ENCODE peak calls at places on chromosomes 1 and 21, in four cellular contexts. Q, C, Y and X are unnamed samples.

GRCh38 chr1:187952446-187952845 is 1123.7 kb downstream of the PLA2G4A start:
- DNase-seq in Q (no peak), Y (no peak), C (no peak), X (no peak)

GRCh38 chr1:168518201-168518689 is 25.6 kb downstream of the XCL2 start:
- DNase-seq in Q (peak; percentile 28), C (no peak), Y (no peak), X (no peak)

GRCh38 chr1:206949641-206950040 is 3.4 kb upstream of the PIGR start:
- DNase-seq in Y (no peak), Q (no peak), C (no peak), X (no peak)

GRCh38 chr1:55364216-55364615 is 149.1 kb upstream of the USP24 start:
- DNase-seq in Y (no peak), C (no peak), Q (peak; percentile 87), X (no peak)

GRCh38 chr21:42174173-42174572 is 44.8 kb upstream of the ABCG1 start:
- DNase-seq in Y (no peak), C (no peak), Q (no peak), X (no peak)

GRCh38 chr21:41972511-41973205 is 18.8 kb upstream of the C2CD2 start:
- DNase-seq in Q (no peak), Y (no peak), C (no peak), X (no peak)

GRCh38 chr1:90964444-90965035 is 57.3 kb downstream of the ZNF644 start:
- DNase-seq in Q (peak; percentile 16), C (peak; percentile 29), Y (peak; percentile 46), X (no peak)

GRCh38 chr1:35499652-35500176 is 57.5 kb downstream of the KIAA0319L start:
- DNase-seq in C (no peak), Y (no peak), Q (no peak), X (no peak)

GRCh38 chr1:167714851-167715652 is 6.7 kb upstream of the MPZL1 start:
- DNase-seq in Q (peak; percentile 82), C (peak; percentile 84), Y (peak; percentile 92), X (peak; percentile 93)

GRCh38 chr1:111030590-111030989 is 66.9 kb upstream of the LRIF1 start:
- DNase-seq in Y (peak; percentile 59), C (peak; percentile 76), Q (peak; percentile 69), X (peak; percentile 51)

GRCh38 chr1:53349369-53349705 is 21.5 kb upstream of the LRP8 start:
- DNase-seq in Q (no peak), C (no peak), Y (no peak), X (no peak)

GRCh38 chr1:54904476-54905048 is 17.6 kb upstream of the DHCR24 start:
- DNase-seq in Q (peak; percentile 97), Y (peak; percentile 34), C (peak; percentile 86), X (no peak)

GRCh38 chr21:37758997-37759396 is 157.3 kb downstream of the KCNJ6 start:
- DNase-seq in C (peak; percentile 69), Y (peak; percentile 59), Q (peak; percentile 63), X (peak; percentile 52)

GRCh38 chr1:168057921-168058320 is 78.8 kb downstream of the GPR161 start:
- DNase-seq in Q (peak; percentile 6), C (peak; percentile 15), Y (peak; percentile 52), X (no peak)

GRCh38 chr1:80054129-80054528 is 1047.6 kb upstream of the ADGRL4 start:
- DNase-seq in Y (peak; percentile 87), Q (peak; percentile 54), C (peak; percentile 98), X (no peak)

GRCh38 chr1:119330062-119330939 is 38.3 kb upstream of the HAO2 start:
- DNase-seq in Q (peak; percentile 44), Y (no peak), C (peak; percentile 18), X (no peak)

GRCh38 chr21:42878678-42878992 is 704 bp downstream of the WDR4 start:
- DNase-seq in Q (no peak), C (no peak), Y (no peak), X (no peak)

GRCh38 chr1:161195171-161195570 is 3.7 kb downstream of the ADAMTS4 start:
- DNase-seq in C (no peak), Y (no peak), Q (no peak), X (no peak)

GRCh38 chr1:98644510-98644909 is 17.0 kb upstream of the SNX7 start:
- DNase-seq in C (no peak), Y (no peak), Q (no peak), X (no peak)

GRCh38 chr1:234726359-234726836 is 116.4 kb upstream of the IRF2BP2 start:
- DNase-seq in Q (no peak), Y (no peak), C (peak; percentile 90), X (no peak)

GRCh38 chr1:205344010-205344808 is 12.5 kb downstream of the KLHDC8A start:
- DNase-seq in C (peak; percentile 33), Y (no peak), Q (no peak), X (no peak)

GRCh38 chr1:207962716-207963428 is 51.9 kb upstream of the CD34 start:
- DNase-seq in Y (peak; percentile 43), C (no peak), Q (peak; percentile 51), X (no peak)

GRCh38 chr1:68379085-68379478 is 70.7 kb downstream of the RPE65 start:
- DNase-seq in Q (no peak), Y (no peak), C (peak; percentile 42), X (no peak)

GRCh38 chr1:219271914-219272545 is 98.4 kb downstream of the LYPLAL1 start:
- DNase-seq in Y (peak; percentile 57), C (no peak), Q (peak; percentile 23), X (no peak)

GRCh38 chr1:99869304-99869703 is 19.1 kb downstream of the AGL start:
- DNase-seq in C (no peak), Y (peak; percentile 60), Q (peak; percentile 84), X (no peak)

GRCh38 chr1:230268371-230269170 is 157.6 kb downstream of the PGBD5 start:
- DNase-seq in Q (peak; percentile 68), C (peak; percentile 45), Y (peak; percentile 84), X (peak; percentile 33)

GRCh38 chr1:206455681-206456344 is 14.5 kb upstream of the IKBKE start:
- DNase-seq in Y (no peak), C (no peak), Q (peak; percentile 16), X (no peak)

GRCh38 chr1:227759345-227760300 is 24.4 kb downstream of the SNAP47 start:
- DNase-seq in C (peak; percentile 93), Q (peak; percentile 97), Y (peak; percentile 96), X (no peak)

GRCh38 chr1:220528679-220529529 is 968 bp downstream of the MARK1 start:
- DNase-seq in Y (no peak), Q (no peak), C (peak; percentile 33), X (peak; percentile 13)
- TF ChIP-seq CTCF in Y (no peak), Q (no peak), C (no peak), X (no peak)

DNA sequence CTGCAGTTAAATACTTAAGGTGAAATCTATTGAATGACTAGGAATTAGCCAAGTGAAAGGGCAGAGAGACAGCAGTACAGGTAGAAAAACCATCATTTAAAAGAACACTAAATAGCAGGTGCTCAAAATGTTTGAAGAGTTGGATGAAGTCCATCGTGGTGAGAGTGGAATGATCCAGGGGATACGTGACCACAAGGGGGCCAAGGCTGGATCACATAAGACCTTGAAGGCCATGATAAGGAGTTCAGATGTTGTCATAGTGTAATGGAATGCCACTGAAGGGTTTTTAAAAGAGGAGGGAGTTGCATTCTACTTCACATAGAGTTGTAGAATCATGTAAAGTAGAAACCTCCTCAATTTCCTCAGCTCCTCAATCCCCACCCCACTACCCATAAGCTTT is 34.8 kb upstream of the HOOK1 start:
- DNase-seq in Q (no peak), Y (no peak), C (no peak), X (no peak)
- TF ChIP-seq CTCF in Q (no peak), Y (no peak), C (no peak), X (peak; percentile 48)

GRCh38 chr1:42817976-42818375 is 779 bp upstream of the SVBP start:
- DNase-seq in Y (no peak), C (no peak), Q (no peak), X (no peak)

GRCh38 chr1:42815938-42816599 is 853 bp upstream of the ERMAP start:
- DNase-seq in C (peak; percentile 5), Q (no peak), Y (peak; percentile 11), X (no peak)

GRCh38 chr1:42817440-42817767 is 207 bp upstream of the SVBP start:
- DNase-seq in Y (no peak), C (no peak), Q (no peak), X (no peak)

GRCh38 chr1:42820813-42821212 is 3.6 kb upstream of the SVBP start:
- DNase-seq in Y (no peak), C (no peak), Q (no peak), X (no peak)

GRCh38 chr1:42816600-42817439 is at the start of the genes ERMAP and SVBP:
- DNase-seq in Y (peak; percentile 85), Q (peak; percentile 82), C (peak; percentile 86), X (peak; percentile 95)
- TF ChIP-seq CTCF in Y (no peak), Q (no peak), C (no peak), X (no peak)

GRCh38 chr1:86150553-86151055 is 6.0 kb downstream of the COL24A1 start:
- DNase-seq in C (peak; percentile 16), Q (peak; percentile 20), Y (peak; percentile 52), X (no peak)

GRCh38 chr1:86151427-86151826 is 5.1 kb downstream of the COL24A1 start:
- DNase-seq in Y (peak; percentile 52), Q (peak; percentile 63), C (peak; percentile 72), X (no peak)

GRCh38 chr1:86149591-86149990 is 7.0 kb downstream of the COL24A1 start:
- DNase-seq in C (peak; percentile 98), Q (no peak), Y (no peak), X (no peak)

GRCh38 chr1:86146566-86146965 is 10.0 kb downstream of the COL24A1 start:
- DNase-seq in Y (no peak), C (no peak), Q (no peak), X (no peak)
- TF ChIP-seq CTCF in Y (peak; percentile 29), C (peak; percentile 4), Q (peak; percentile 21), X (peak; percentile 15)

DNA sequence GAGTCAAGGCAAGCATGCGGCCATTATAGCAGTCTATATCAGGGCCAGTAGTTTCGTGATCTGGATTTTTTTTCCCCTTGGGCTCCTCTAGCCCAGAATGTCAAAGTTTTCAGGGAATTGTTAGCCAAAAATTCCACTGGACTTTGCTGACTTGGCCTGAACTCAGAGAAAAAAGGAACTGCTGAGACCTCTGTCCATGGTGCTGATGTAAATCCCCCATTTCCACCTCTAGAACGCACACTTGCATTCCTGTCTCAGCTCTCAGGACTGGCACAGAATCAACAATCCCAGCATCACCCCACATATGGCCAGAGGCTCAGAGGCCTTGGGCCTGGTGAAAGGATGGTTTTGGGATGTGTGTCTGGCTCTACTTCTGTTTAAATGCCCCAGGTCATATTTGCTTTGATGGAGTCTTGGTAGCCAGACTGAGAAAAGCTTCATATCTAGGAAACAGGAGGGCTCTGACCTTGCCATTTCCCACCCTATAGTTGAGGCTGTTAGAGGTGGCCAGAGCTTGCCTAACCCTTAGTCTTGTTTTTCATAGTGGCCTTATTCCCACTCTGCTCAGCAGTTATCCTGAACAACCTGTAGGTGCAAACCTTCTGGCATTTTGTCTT is 16.9 kb upstream of the EFCAB14 start:
- DNase-seq in Q (peak; percentile 49), C (peak; percentile 72), Y (peak; percentile 65), X (peak; percentile 57)
- TF ChIP-seq CTCF in Q (peak; percentile 53), C (peak; percentile 56), Y (peak; percentile 45), X (no peak)

GRCh38 chr1:31702836-31703404 is 897 bp downstream of the COL16A1 start:
- DNase-seq in C (peak; percentile 73), Q (no peak), Y (no peak), X (no peak)

GRCh38 chr1:31703431-31704260 is at the start of gene COL16A1:
- DNase-seq in Y (peak; percentile 79), C (peak; percentile 69), Q (peak; percentile 80), X (no peak)

GRCh38 chr1:31704261-31705079 is 653 bp upstream of the COL16A1 start:
- DNase-seq in C (peak; percentile 41), Y (peak; percentile 90), Q (peak; percentile 80), X (no peak)

GRCh38 chr1:31706384-31707058 is 2.7 kb upstream of the COL16A1 start:
- DNase-seq in Q (peak; percentile 38), C (no peak), Y (no peak), X (no peak)

GRCh38 chr1:31705080-31705866 is 1.5 kb upstream of the COL16A1 start:
- DNase-seq in Q (peak; percentile 64), C (peak; percentile 58), Y (peak; percentile 74), X (no peak)
- TF ChIP-seq CTCF in Q (peak; percentile 41), C (peak; percentile 47), Y (peak; percentile 27), X (no peak)